ENCODE peak calls at places on chromosome X, in seven cellular contexts. One of them, this sample, is unnamed.
A peak's percentile ranks its signal among the peaks of the same experiment; 100 is the strongest.

GRCh38 chrX:152821145-152821765 is 9.3 kb downstream of the CETN2 start:
- DNase-seq in fibroblast of pulmonary artery: peak; percentile 51
- DNase-seq in glutamatergic neuron: peak; percentile 70
- DNase-seq in transverse colon: peak; percentile 46
- DNase-seq in AG04450: no peak
- DNase-seq in AG10803: peak; percentile 31
- DNase-seq in astrocyte of the spinal cord: no peak
- DNase-seq in this sample: no peak

GRCh38 chrX:83966347-83966746 is 105.4 kb downstream of the CYLC1 start:
- DNase-seq in fibroblast of pulmonary artery: no peak
- DNase-seq in glutamatergic neuron: no peak
- DNase-seq in transverse colon: no peak
- DNase-seq in AG04450: no peak
- DNase-seq in AG10803: no peak
- DNase-seq in astrocyte of the spinal cord: no peak
- DNase-seq in this sample: no peak

GRCh38 chrX:22192419-22193086 is 80.2 kb upstream of the CBLL2 start:
- DNase-seq in fibroblast of pulmonary artery: peak; percentile 65
- DNase-seq in glutamatergic neuron: peak; percentile 68
- DNase-seq in transverse colon: peak; percentile 64
- DNase-seq in AG04450: peak; percentile 8
- DNase-seq in AG10803: peak; percentile 51
- DNase-seq in astrocyte of the spinal cord: peak; percentile 54
- DNase-seq in this sample: peak; percentile 5

GRCh38 chrX:68433155-68433980 is at the start of gene OPHN1:
- DNase-seq in fibroblast of pulmonary artery: peak; percentile 78
- DNase-seq in glutamatergic neuron: peak; percentile 55
- DNase-seq in transverse colon: peak; percentile 83
- DNase-seq in AG04450: no peak
- DNase-seq in AG10803: peak; percentile 73
- DNase-seq in astrocyte of the spinal cord: peak; percentile 85
- DNase-seq in this sample: no peak

GRCh38 chrX:71514367-71515038 is 18.4 kb upstream of the OGT start:
- DNase-seq in fibroblast of pulmonary artery: no peak
- DNase-seq in glutamatergic neuron: no peak
- DNase-seq in transverse colon: peak; percentile 14
- DNase-seq in AG04450: no peak
- DNase-seq in AG10803: no peak
- DNase-seq in astrocyte of the spinal cord: no peak
- DNase-seq in this sample: no peak

GRCh38 chrX:39821011-39821708 is 276.6 kb downstream of the BCOR start:
- DNase-seq in fibroblast of pulmonary artery: no peak
- DNase-seq in glutamatergic neuron: peak; percentile 80
- DNase-seq in transverse colon: no peak
- DNase-seq in AG04450: no peak
- DNase-seq in AG10803: peak; percentile 20
- DNase-seq in astrocyte of the spinal cord: no peak
- DNase-seq in this sample: no peak

GRCh38 chrX:130637591-130637990 is 235.8 kb downstream of the RBMX2 start:
- DNase-seq in fibroblast of pulmonary artery: peak; percentile 64
- DNase-seq in glutamatergic neuron: no peak
- DNase-seq in transverse colon: no peak
- DNase-seq in AG04450: peak; percentile 4
- DNase-seq in AG10803: peak; percentile 71
- DNase-seq in astrocyte of the spinal cord: peak; percentile 34
- DNase-seq in this sample: no peak

GRCh38 chrX:110089656-110090404 is 86.9 kb downstream of the TMEM164 start:
- DNase-seq in fibroblast of pulmonary artery: peak; percentile 31
- DNase-seq in glutamatergic neuron: no peak
- DNase-seq in transverse colon: no peak
- DNase-seq in AG04450: no peak
- DNase-seq in AG10803: no peak
- DNase-seq in astrocyte of the spinal cord: peak; percentile 44
- DNase-seq in this sample: no peak

GRCh38 chrX:10972731-10973130 is 138.4 kb upstream of the HCCS start:
- DNase-seq in fibroblast of pulmonary artery: peak; percentile 6
- DNase-seq in glutamatergic neuron: no peak
- DNase-seq in transverse colon: no peak
- DNase-seq in AG04450: no peak
- DNase-seq in AG10803: peak; percentile 86
- DNase-seq in astrocyte of the spinal cord: peak; percentile 26
- DNase-seq in this sample: no peak

GRCh38 chrX:48045410-48046311 is 25.8 kb downstream of the ZNF630 start:
- DNase-seq in fibroblast of pulmonary artery: peak; percentile 91
- DNase-seq in glutamatergic neuron: no peak
- DNase-seq in transverse colon: no peak
- DNase-seq in AG04450: peak; percentile 6
- DNase-seq in AG10803: peak; percentile 44
- DNase-seq in astrocyte of the spinal cord: peak; percentile 35
- DNase-seq in this sample: no peak

GRCh38 chrX:13101439-13102139 is 57.2 kb upstream of the FAM9C start:
- DNase-seq in fibroblast of pulmonary artery: peak; percentile 90
- DNase-seq in glutamatergic neuron: no peak
- DNase-seq in transverse colon: peak; percentile 79
- DNase-seq in AG04450: no peak
- DNase-seq in AG10803: peak; percentile 85
- DNase-seq in astrocyte of the spinal cord: peak; percentile 90
- DNase-seq in this sample: no peak

GRCh38 chrX:151983186-151983585 is 8.7 kb upstream of the GABRE start:
- DNase-seq in fibroblast of pulmonary artery: no peak
- DNase-seq in glutamatergic neuron: no peak
- DNase-seq in transverse colon: no peak
- DNase-seq in AG04450: no peak
- DNase-seq in AG10803: no peak
- DNase-seq in astrocyte of the spinal cord: no peak
- DNase-seq in this sample: no peak

GRCh38 chrX:154458116-154458953 is at the start of gene PLXNA3:
- DNase-seq in fibroblast of pulmonary artery: no peak
- DNase-seq in glutamatergic neuron: peak; percentile 71
- DNase-seq in transverse colon: peak; percentile 53
- DNase-seq in AG04450: no peak
- DNase-seq in AG10803: peak; percentile 31
- DNase-seq in astrocyte of the spinal cord: no peak
- DNase-seq in this sample: no peak

GRCh38 chrX:46803140-46803539 is 33.7 kb upstream of the RP2 start:
- DNase-seq in fibroblast of pulmonary artery: no peak
- DNase-seq in glutamatergic neuron: no peak
- DNase-seq in transverse colon: no peak
- DNase-seq in AG04450: no peak
- DNase-seq in AG10803: no peak
- DNase-seq in astrocyte of the spinal cord: no peak
- DNase-seq in this sample: no peak

GRCh38 chrX:133555796-133556458 is 140.6 kb upstream of the GPC4 start:
- DNase-seq in fibroblast of pulmonary artery: no peak
- DNase-seq in glutamatergic neuron: no peak
- DNase-seq in transverse colon: no peak
- DNase-seq in AG04450: no peak
- DNase-seq in AG10803: no peak
- DNase-seq in astrocyte of the spinal cord: no peak
- DNase-seq in this sample: no peak

GRCh38 chrX:151973851-151974335 is 583 bp downstream of the GABRE start:
- DNase-seq in fibroblast of pulmonary artery: no peak
- DNase-seq in glutamatergic neuron: peak; percentile 12
- DNase-seq in transverse colon: peak; percentile 21
- DNase-seq in AG04450: no peak
- DNase-seq in AG10803: peak; percentile 43
- DNase-seq in astrocyte of the spinal cord: peak; percentile 43
- DNase-seq in this sample: no peak

GRCh38 chrX:30831082-30831481 is 58.0 kb downstream of the TAB3 start:
- DNase-seq in fibroblast of pulmonary artery: no peak
- DNase-seq in glutamatergic neuron: no peak
- DNase-seq in transverse colon: no peak
- DNase-seq in AG04450: no peak
- DNase-seq in AG10803: no peak
- DNase-seq in astrocyte of the spinal cord: no peak
- DNase-seq in this sample: no peak

GRCh38 chrX:81316163-81316562 is 114.3 kb downstream of the SH3BGRL start:
- DNase-seq in fibroblast of pulmonary artery: peak; percentile 38
- DNase-seq in glutamatergic neuron: no peak
- DNase-seq in transverse colon: no peak
- DNase-seq in AG04450: no peak
- DNase-seq in AG10803: peak; percentile 20
- DNase-seq in astrocyte of the spinal cord: peak; percentile 18
- DNase-seq in this sample: no peak

GRCh38 chrX:99001286-99001685 is 1408.8 kb downstream of the PCDH19 start:
- DNase-seq in fibroblast of pulmonary artery: no peak
- DNase-seq in glutamatergic neuron: no peak
- DNase-seq in transverse colon: no peak
- DNase-seq in AG04450: no peak
- DNase-seq in AG10803: no peak
- DNase-seq in astrocyte of the spinal cord: no peak
- DNase-seq in this sample: no peak

GRCh38 chrX:78103001-78103634 is 930 bp upstream of the PGK1 start:
- DNase-seq in fibroblast of pulmonary artery: no peak
- DNase-seq in glutamatergic neuron: no peak
- DNase-seq in transverse colon: no peak
- DNase-seq in AG04450: no peak
- DNase-seq in AG10803: no peak
- DNase-seq in astrocyte of the spinal cord: no peak
- DNase-seq in this sample: no peak

GRCh38 chrX:131441033-131441432 is 102.8 kb upstream of the OR13H1 start:
- DNase-seq in fibroblast of pulmonary artery: no peak
- DNase-seq in glutamatergic neuron: no peak
- DNase-seq in transverse colon: no peak
- DNase-seq in AG04450: no peak
- DNase-seq in AG10803: no peak
- DNase-seq in astrocyte of the spinal cord: no peak
- DNase-seq in this sample: no peak

GRCh38 chrX:12988797-12989196 is 13.9 kb downstream of the TMSB4X start:
- DNase-seq in fibroblast of pulmonary artery: peak; percentile 75
- DNase-seq in glutamatergic neuron: no peak
- DNase-seq in transverse colon: no peak
- DNase-seq in AG04450: no peak
- DNase-seq in AG10803: peak; percentile 58
- DNase-seq in astrocyte of the spinal cord: peak; percentile 65
- DNase-seq in this sample: no peak

GRCh38 chrX:150255441-150256296 is 107.4 kb upstream of the MAMLD1 start:
- DNase-seq in fibroblast of pulmonary artery: no peak
- DNase-seq in glutamatergic neuron: no peak
- DNase-seq in transverse colon: no peak
- DNase-seq in AG04450: no peak
- DNase-seq in AG10803: no peak
- DNase-seq in astrocyte of the spinal cord: no peak
- DNase-seq in this sample: no peak

GRCh38 chrX:35886135-35886534 is 33.4 kb upstream of the CFAP47 start:
- DNase-seq in fibroblast of pulmonary artery: no peak
- DNase-seq in glutamatergic neuron: no peak
- DNase-seq in transverse colon: no peak
- DNase-seq in AG04450: no peak
- DNase-seq in AG10803: no peak
- DNase-seq in astrocyte of the spinal cord: no peak
- DNase-seq in this sample: no peak

GRCh38 chrX:121569609-121570008 is 522.2 kb downstream of the GLUD2 start:
- DNase-seq in fibroblast of pulmonary artery: no peak
- DNase-seq in glutamatergic neuron: no peak
- DNase-seq in transverse colon: no peak
- DNase-seq in AG04450: no peak
- DNase-seq in AG10803: no peak
- DNase-seq in astrocyte of the spinal cord: no peak
- DNase-seq in this sample: peak; percentile 3

GRCh38 chrX:29082558-29082957 is 495.3 kb downstream of the IL1RAPL1 start:
- DNase-seq in fibroblast of pulmonary artery: no peak
- DNase-seq in glutamatergic neuron: no peak
- DNase-seq in transverse colon: no peak
- DNase-seq in AG04450: no peak
- DNase-seq in AG10803: no peak
- DNase-seq in astrocyte of the spinal cord: no peak
- DNase-seq in this sample: no peak

GRCh38 chrX:31540313-31540712 is 468.5 kb upstream of the FTHL17 start:
- DNase-seq in fibroblast of pulmonary artery: no peak
- DNase-seq in glutamatergic neuron: no peak
- DNase-seq in transverse colon: no peak
- DNase-seq in AG04450: no peak
- DNase-seq in AG10803: no peak
- DNase-seq in astrocyte of the spinal cord: no peak
- DNase-seq in this sample: no peak

GRCh38 chrX:57282568-57282967 is 3.9 kb upstream of the FAAH2 start:
- DNase-seq in fibroblast of pulmonary artery: no peak
- DNase-seq in glutamatergic neuron: no peak
- DNase-seq in transverse colon: no peak
- DNase-seq in AG04450: no peak
- DNase-seq in AG10803: no peak
- DNase-seq in astrocyte of the spinal cord: no peak
- DNase-seq in this sample: no peak
- TF ChIP-seq CTCF in fibroblast of pulmonary artery: no peak
- TF ChIP-seq CTCF in glutamatergic neuron: no peak
- TF ChIP-seq CTCF in transverse colon: no peak
- TF ChIP-seq CTCF in AG04450: no peak
- TF ChIP-seq CTCF in AG10803: no peak
- TF ChIP-seq CTCF in astrocyte of the spinal cord: no peak
- TF ChIP-seq CTCF in this sample: no peak

DNA sequence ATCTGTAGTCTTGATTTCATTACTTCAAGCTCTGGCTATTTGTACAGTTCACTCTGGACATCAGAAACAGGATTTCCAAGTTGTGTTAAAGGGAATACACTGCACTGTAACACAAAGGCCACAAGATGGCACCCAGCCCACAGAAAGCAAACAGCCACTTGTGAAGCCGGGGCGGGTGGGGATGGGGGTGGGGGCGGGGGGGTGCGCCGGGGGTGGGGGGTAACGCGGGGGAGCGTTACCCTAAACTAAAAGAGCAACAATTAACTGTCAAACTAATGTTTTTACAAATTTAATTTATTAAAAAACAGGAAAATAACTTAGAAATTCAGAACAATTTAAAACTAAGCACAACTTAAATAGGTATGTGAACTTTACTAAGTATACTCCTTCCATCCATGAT is 27.3 kb downstream of the PRDX4 start:
- DNase-seq in fibroblast of pulmonary artery: peak; percentile 67
- DNase-seq in glutamatergic neuron: peak; percentile 23
- DNase-seq in transverse colon: peak; percentile 55
- DNase-seq in AG04450: peak; percentile 16
- DNase-seq in AG10803: peak; percentile 52
- DNase-seq in astrocyte of the spinal cord: peak; percentile 54
- DNase-seq in this sample: peak; percentile 8
- TF ChIP-seq CTCF in fibroblast of pulmonary artery: peak; percentile 46
- TF ChIP-seq CTCF in glutamatergic neuron: peak; percentile 24
- TF ChIP-seq CTCF in transverse colon: peak; percentile 21
- TF ChIP-seq CTCF in AG04450: peak; percentile 56
- TF ChIP-seq CTCF in AG10803: peak; percentile 60
- TF ChIP-seq CTCF in astrocyte of the spinal cord: peak; percentile 59
- TF ChIP-seq CTCF in this sample: peak; percentile 54

DNA sequence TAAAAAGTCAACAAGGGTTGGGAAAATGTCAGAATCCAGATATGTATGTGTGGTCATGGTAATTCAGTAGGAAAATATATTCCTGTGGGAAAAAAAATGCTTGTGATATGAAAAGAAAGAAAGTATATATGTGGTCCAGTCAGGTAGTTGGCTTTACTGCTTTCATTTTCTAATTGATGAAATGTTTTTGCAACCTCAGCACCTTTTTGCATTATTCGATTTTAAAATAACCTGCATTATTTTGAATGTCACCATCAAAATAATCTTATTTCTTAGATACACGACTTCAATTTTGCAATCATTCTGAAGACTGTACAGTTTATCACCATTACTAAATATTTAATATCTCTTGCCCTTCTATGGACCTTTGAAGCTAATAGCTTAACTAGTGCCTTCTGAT is 170.8 kb upstream of the SPANXN4 start:
- DNase-seq in fibroblast of pulmonary artery: no peak
- DNase-seq in glutamatergic neuron: no peak
- DNase-seq in transverse colon: no peak
- DNase-seq in AG04450: no peak
- DNase-seq in AG10803: no peak
- DNase-seq in astrocyte of the spinal cord: no peak
- DNase-seq in this sample: no peak
- TF ChIP-seq CTCF in fibroblast of pulmonary artery: no peak
- TF ChIP-seq CTCF in glutamatergic neuron: no peak
- TF ChIP-seq CTCF in transverse colon: no peak
- TF ChIP-seq CTCF in AG04450: no peak
- TF ChIP-seq CTCF in AG10803: no peak
- TF ChIP-seq CTCF in astrocyte of the spinal cord: no peak
- TF ChIP-seq CTCF in this sample: no peak

GRCh38 chrX:15814811-15815210 is 24.5 kb downstream of the ZRSR2 start:
- DNase-seq in fibroblast of pulmonary artery: no peak
- DNase-seq in glutamatergic neuron: no peak
- DNase-seq in transverse colon: no peak
- DNase-seq in AG04450: no peak
- DNase-seq in AG10803: no peak
- DNase-seq in astrocyte of the spinal cord: no peak
- DNase-seq in this sample: no peak
- TF ChIP-seq CTCF in fibroblast of pulmonary artery: no peak
- TF ChIP-seq CTCF in glutamatergic neuron: no peak
- TF ChIP-seq CTCF in transverse colon: no peak
- TF ChIP-seq CTCF in AG04450: no peak
- TF ChIP-seq CTCF in AG10803: no peak
- TF ChIP-seq CTCF in astrocyte of the spinal cord: no peak
- TF ChIP-seq CTCF in this sample: no peak

This sample was measured in GM12864.